ENCODE peak calls at places on chromosomes 12 and 14, in nine cellular contexts. H, L, V, S, G, Z, Q, U and W are unnamed samples.

GRCh38 chr14:36829547-36829946 is 167.9 kb downstream of the PAX9 start:
- DNase-seq in H (no peak), L (no peak), V (no peak), S (no peak), G (no peak), Z (no peak), Q (no peak), U (no peak), W (no peak)

GRCh38 chr12:124385219-124385969 is 90.5 kb downstream of the RFLNA start:
- DNase-seq in H (no peak), L (no peak), V (no peak), S (no peak), G (no peak), Z (no peak), Q (no peak), U (no peak), W (no peak)

GRCh38 chr14:30607156-30607780 is 14.9 kb upstream of the SCFD1 start:
- DNase-seq in H (no peak), L (no peak), V (no peak), S (no peak), G (peak), Z (no peak), Q (no peak), U (no peak), W (no peak)

GRCh38 chr14:23950411-23951135 is 3.0 kb upstream of the DHRS4 start:
- DNase-seq in H (no peak), L (no peak), V (no peak), S (no peak), G (no peak), Z (no peak), Q (no peak), U (no peak), W (no peak)

GRCh38 chr12:75759842-75760260 is 248.4 kb upstream of the KRR1 start:
- DNase-seq in H (no peak), L (no peak), V (no peak), S (no peak), G (peak), Z (no peak), Q (no peak), U (peak), W (peak)

GRCh38 chr14:20498622-20499021 is 6.7 kb upstream of the RNASE10 start:
- DNase-seq in H (no peak), L (no peak), V (no peak), S (no peak), G (no peak), Z (no peak), Q (no peak), U (no peak), W (no peak)

GRCh38 chr14:89242871-89243270 is 174.2 kb downstream of the FOXN3 start:
- DNase-seq in H (no peak), L (no peak), V (no peak), S (no peak), G (no peak), Z (no peak), Q (no peak), U (no peak), W (no peak)

GRCh38 chr12:28879379-28879778 is 269.7 kb upstream of the FAR2 start:
- DNase-seq in H (no peak), L (no peak), V (no peak), S (no peak), G (no peak), Z (no peak), Q (no peak), U (no peak), W (no peak)

GRCh38 chr12:67877697-67878096 is 111.5 kb upstream of the IFNG-AS1 start:
- DNase-seq in H (no peak), L (no peak), V (no peak), S (no peak), G (no peak), Z (no peak), Q (no peak), U (no peak), W (no peak)

GRCh38 chr12:57864382-57864781 is 17.9 kb upstream of the CTDSP2 start:
- DNase-seq in H (no peak), L (no peak), V (no peak), S (no peak), G (no peak), Z (no peak), Q (no peak), U (no peak), W (no peak)

GRCh38 chr12:124010687-124011086 is 37.7 kb downstream of the ZNF664 start:
- DNase-seq in H (no peak), L (no peak), V (no peak), S (no peak), G (no peak), Z (no peak), Q (no peak), U (no peak), W (no peak)

GRCh38 chr12:42143401-42144173 is 1.1 kb downstream of the GXYLT1 start:
- DNase-seq in H (no peak), L (no peak), V (no peak), S (no peak), G (no peak), Z (no peak), Q (no peak), U (no peak), W (no peak)

GRCh38 chr14:23119362-23120327 is 590 bp upstream of the CEBPE start:
- DNase-seq in H (peak), L (no peak), V (no peak), S (no peak), G (no peak), Z (peak), Q (peak), U (no peak), W (no peak)

GRCh38 chr14:23068792-23069412 is 11.6 kb upstream of the CDH24 start:
- DNase-seq in H (peak), L (no peak), V (peak), S (no peak), G (peak), Z (peak), Q (peak), U (peak), W (peak)

GRCh38 chr14:96637521-96637920 is 135.3 kb downstream of the PAPOLA start:
- DNase-seq in H (no peak), L (no peak), V (no peak), S (peak), G (no peak), Z (peak), Q (no peak), U (no peak), W (no peak)

GRCh38 chr12:121894633-121895032 is 6.0 kb downstream of the PSMD9 start:
- DNase-seq in H (no peak), L (no peak), V (no peak), S (no peak), G (peak), Z (no peak), Q (no peak), U (no peak), W (no peak)

GRCh38 chr12:3427956-3428355 is 63.0 kb upstream of the PRMT8 start:
- DNase-seq in H (no peak), L (no peak), V (no peak), S (no peak), G (no peak), Z (no peak), Q (no peak), U (no peak), W (no peak)